ENCODE peak calls at places on chromosomes 6 and 20, in ten cellular contexts. G, P, N, S, V, Y, K, W, L and B are unnamed samples.

GRCh38 chr20:19074828-19075516 is 137.5 kb upstream of the SLC24A3 start:
- DNase-seq in G (no peak), P (no peak), N (no peak), S (no peak), V (peak; percentile 88), Y (peak; percentile 63), K (peak; percentile 87), W (no peak), L (no peak), B (peak; percentile 79)

GRCh38 chr6:16311763-16312162 is 73.4 kb downstream of the GMPR start:
- DNase-seq in G (no peak), P (no peak), N (no peak), S (no peak), V (no peak), Y (no peak), K (no peak), W (no peak), L (no peak), B (no peak)

GRCh38 chr6:52514514-52514913 is 62.3 kb downstream of the TRAM2 start:
- DNase-seq in G (no peak), P (no peak), N (peak; percentile 37), S (no peak), V (no peak), Y (no peak), K (no peak), W (peak; percentile 52), L (peak; percentile 33), B (no peak)

GRCh38 chr20:57335392-57335791 is 5.8 kb downstream of the SPO11 start:
- DNase-seq in G (no peak), P (no peak), N (no peak), S (no peak), V (no peak), Y (no peak), K (no peak), W (no peak), L (no peak), B (no peak)

GRCh38 chr6:157434349-157435016 is 53.5 kb downstream of the ZDHHC14 start:
- DNase-seq in G (no peak), P (no peak), N (peak; percentile 88), S (no peak), V (no peak), Y (no peak), K (no peak), W (peak; percentile 38), L (peak; percentile 56), B (no peak)

GRCh38 chr6:140833396-140833795 is 1299.3 kb upstream of the GJE1 start:
- DNase-seq in G (no peak), P (no peak), N (no peak), S (no peak), V (no peak), Y (no peak), K (no peak), W (no peak), L (no peak), B (no peak)

GRCh38 chr20:51412333-51412761 is 130.2 kb downstream of the NFATC2 start:
- DNase-seq in G (peak; percentile 13), P (peak; percentile 27), N (no peak), S (peak; percentile 13), V (no peak), Y (no peak), K (no peak), W (peak; percentile 35), L (no peak), B (no peak)

GRCh38 chr6:91149914-91150674 is 563.2 kb upstream of the MAP3K7 start:
- DNase-seq in G (no peak), P (no peak), N (no peak), S (no peak), V (no peak), Y (no peak), K (no peak), W (no peak), L (no peak), B (no peak)

GRCh38 chr6:5899216-5900045 is 107.3 kb downstream of the NRN1 start:
- DNase-seq in G (no peak), P (no peak), N (no peak), S (no peak), V (no peak), Y (no peak), K (no peak), W (no peak), L (no peak), B (no peak)

GRCh38 chr6:4518506-4518905 is 257.7 kb upstream of the CDYL start:
- DNase-seq in G (no peak), P (no peak), N (no peak), S (no peak), V (peak; percentile 9), Y (no peak), K (no peak), W (peak; percentile 71), L (no peak), B (no peak)

GRCh38 chr6:89257781-89258180 is 40.6 kb upstream of the GABRR1 start:
- DNase-seq in G (no peak), P (no peak), N (no peak), S (no peak), V (no peak), Y (no peak), K (no peak), W (no peak), L (no peak), B (no peak)

GRCh38 chr6:127939442-127940066 is 38.7 kb upstream of the THEMIS start:
- DNase-seq in G (no peak), P (no peak), N (no peak), S (no peak), V (no peak), Y (no peak), K (no peak), W (no peak), L (no peak), B (no peak)

GRCh38 chr6:10431423-10432164 is 16.7 kb upstream of the TFAP2A start:
- DNase-seq in G (no peak), P (no peak), N (no peak), S (no peak), V (no peak), Y (no peak), K (no peak), W (no peak), L (no peak), B (no peak)

GRCh38 chr6:129485746-129486145 is 224.2 kb downstream of the ARHGAP18 start:
- DNase-seq in G (peak; percentile 66), P (no peak), N (no peak), S (no peak), V (no peak), Y (no peak), K (no peak), W (no peak), L (no peak), B (no peak)

GRCh38 chr6:107594736-107595135 is 104.8 kb downstream of the SOBP start:
- DNase-seq in G (no peak), P (no peak), N (no peak), S (no peak), V (no peak), Y (no peak), K (no peak), W (no peak), L (no peak), B (no peak)

GRCh38 chr6:101777646-101778045 is 384.1 kb downstream of the GRIK2 start:
- DNase-seq in G (no peak), P (no peak), N (no peak), S (no peak), V (no peak), Y (no peak), K (no peak), W (no peak), L (no peak), B (no peak)

GRCh38 chr6:53916804-53917463 is 122.1 kb downstream of the LRRC1 start:
- DNase-seq in G (peak; percentile 23), P (no peak), N (no peak), S (no peak), V (no peak), Y (no peak), K (no peak), W (no peak), L (no peak), B (no peak)
- H3K4me3 ChIP-seq in G (no peak overlapping the region), P (no peak overlapping the region), N (no peak overlapping the region), S (no peak overlapping the region), V (no peak overlapping the region), Y (no peak overlapping the region), K (no peak overlapping the region), W (no peak overlapping the region), L (no peak overlapping the region), B (no peak overlapping the region)

DNA sequence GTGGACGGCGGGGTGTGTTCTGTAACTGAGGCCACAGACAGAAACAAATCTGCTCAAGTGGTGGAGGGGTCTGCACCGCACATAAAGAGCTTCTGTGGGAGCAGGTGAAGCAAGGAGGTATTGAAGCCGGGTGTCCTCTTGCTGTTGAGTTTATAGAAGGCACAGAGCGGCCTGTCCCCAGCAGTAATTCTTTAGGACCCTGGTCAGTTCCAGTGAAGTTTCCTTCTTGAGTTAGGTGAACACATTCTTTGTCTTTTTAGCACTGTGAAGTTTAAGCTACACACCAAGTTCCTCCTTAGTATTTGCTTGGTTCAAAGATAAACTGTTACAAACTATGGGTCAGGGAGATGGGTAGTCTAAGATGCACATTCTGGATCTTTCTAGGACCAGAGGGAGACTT is 6.1 kb downstream of the PRDM1 start:
- DNase-seq in G (no peak), P (no peak), N (no peak), S (no peak), V (no peak), Y (no peak), K (no peak), W (no peak), L (no peak), B (no peak)
- H3K27me3 ChIP-seq in G (peaks cover 71% of the 10 kb centered on the region), P (no peaks in the 10 kb centered on the region), N (peaks cover 52% of the 10 kb centered on the region), S (peaks cover 4% of the 10 kb centered on the region), V (no peaks in the 10 kb centered on the region), Y (peaks cover 6% of the 10 kb centered on the region), K (no peaks in the 10 kb centered on the region), W (peaks cover 3% of the 10 kb centered on the region), L (no peaks in the 10 kb centered on the region), B (no peaks in the 10 kb centered on the region)

DNA sequence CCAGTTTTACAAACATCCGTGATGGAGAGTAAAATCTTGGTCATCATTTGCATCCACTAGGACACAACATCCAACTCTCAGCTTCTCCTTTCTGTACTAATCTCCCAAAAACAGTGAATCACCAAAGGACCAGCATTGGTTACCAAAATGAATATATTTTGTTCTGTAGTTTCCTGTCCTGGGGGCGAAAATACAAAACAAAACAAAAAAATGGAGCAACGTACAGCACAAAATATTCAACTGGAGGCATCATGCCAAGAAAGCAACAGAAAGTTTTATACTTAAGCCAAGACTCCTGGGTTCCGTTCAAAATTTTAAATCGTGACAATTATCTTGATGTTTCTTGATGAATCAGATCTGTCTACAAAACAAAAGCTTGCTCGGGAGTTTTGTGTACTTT is 126.6 kb upstream of the CCDC28A start:
- DNase-seq in G (no peak), P (no peak), N (no peak), S (no peak), V (no peak), Y (no peak), K (no peak), W (no peak), L (no peak), B (no peak)
- H3K4me3 ChIP-seq in G (no peak overlapping the region), P (peak overlapping the region; percentile 12), N (no peak overlapping the region), S (peak overlapping the region; percentile 29), V (no peak overlapping the region), Y (no peak overlapping the region), K (no peak overlapping the region), W (no peak overlapping the region), L (no peak overlapping the region), B (no peak overlapping the region)

DNA sequence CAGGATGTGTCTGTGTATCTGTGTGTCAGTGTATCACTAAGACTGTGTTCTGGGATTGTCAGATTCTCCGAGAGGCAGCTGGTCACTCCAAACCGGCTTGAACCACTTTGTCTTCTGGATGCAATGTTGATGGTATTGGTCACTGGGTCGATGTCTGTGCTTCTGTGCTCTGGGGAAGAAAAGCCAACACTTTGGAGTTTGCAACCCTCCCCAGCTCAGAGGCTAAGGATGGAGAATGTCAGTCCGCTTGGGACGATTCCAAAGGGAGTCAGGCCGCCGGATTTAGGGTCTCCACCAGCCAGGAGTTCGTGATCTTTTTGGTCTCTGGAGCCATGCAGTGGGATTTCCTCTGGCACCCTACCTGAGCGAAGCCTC is 5.2 kb downstream of the MAFB start:
- DNase-seq in G (no peak), P (no peak), N (no peak), S (no peak), V (no peak), Y (no peak), K (no peak), W (no peak), L (no peak), B (no peak)
- H3K27me3 ChIP-seq in G (peaks cover 33% of the 10 kb centered on the region), P (peaks cover 32% of the 10 kb centered on the region), N (no peaks in the 10 kb centered on the region), S (no peaks in the 10 kb centered on the region), V (peaks cover 21% of the 10 kb centered on the region), Y (peaks cover 8% of the 10 kb centered on the region), K (peaks cover 9% of the 10 kb centered on the region), W (peaks cover 74% of the 10 kb centered on the region), L (peaks cover 67% of the 10 kb centered on the region), B (peaks cover 10% of the 10 kb centered on the region)